ENCODE peak calls at places on chromosome 21, in six cellular contexts. O is A549, U is heart left ventricle, E is upper lobe of left lung, N is body of pancreas, I is IMR-90. V is an unnamed sample.

GRCh38 chr21:41195311-41195710 is 27.4 kb downstream of the BACE2 start:
- DNase-seq in O (no peak), U (no peak), E (no peak), N (no peak), I (no peak), V (no peak)

GRCh38 chr21:31132574-31133242 is 94.4 kb upstream of the KRTAP19-8 start:
- DNase-seq in O (no peak), U (no peak), E (no peak), N (no peak), I (peak; percentile 12), V (no peak)

GRCh38 chr21:22904385-22904784 is 1906.2 kb downstream of the NCAM2 start:
- DNase-seq in O (no peak), U (no peak), E (no peak), N (no peak), I (no peak), V (no peak)

GRCh38 chr21:17742940-17743592 is 76.1 kb downstream of the C21orf91 start:
- DNase-seq in O (no peak), U (no peak), E (no peak), N (no peak), I (no peak), V (no peak)

GRCh38 chr21:46346296-46347202 is 22.6 kb downstream of the PCNT start:
- DNase-seq in O (no peak), U (no peak), E (peak; percentile 55), N (no peak), I (no peak), V (no peak)

GRCh38 chr21:18499761-18500376 is 96.3 kb upstream of the TMPRSS15 start:
- DNase-seq in O (no peak), U (no peak), E (no peak), N (peak; percentile 46), I (peak; percentile 13), V (no peak)

GRCh38 chr21:23249760-23250159 is 2251.6 kb downstream of the NCAM2 start:
- DNase-seq in O (no peak), U (no peak), E (no peak), N (no peak), I (no peak), V (no peak)

GRCh38 chr21:31136891-31137290 is 98.6 kb upstream of the KRTAP19-8 start:
- DNase-seq in O (no peak), U (no peak), E (no peak), N (no peak), I (peak; percentile 74), V (no peak)

GRCh38 chr21:31473685-31474345 is 129.8 kb upstream of the TIAM1 start:
- DNase-seq in O (no peak), U (no peak), E (no peak), N (no peak), I (no peak), V (peak; percentile 26)

GRCh38 chr21:16302851-16303282 is 573.1 kb downstream of the USP25 start:
- DNase-seq in O (no peak), U (peak; percentile 63), E (no peak), N (no peak), I (peak; percentile 12), V (peak; percentile 76)

GRCh38 chr21:46401186-46401910 is 57.3 kb upstream of the DIP2A start:
- DNase-seq in O (no peak), U (no peak), E (no peak), N (no peak), I (no peak), V (no peak)

GRCh38 chr21:15514073-15514946 is 215.5 kb upstream of the USP25 start:
- DNase-seq in O (no peak), U (no peak), E (no peak), N (no peak), I (no peak), V (no peak)

GRCh38 chr21:19692231-19692630 is 1288.6 kb upstream of the TMPRSS15 start:
- DNase-seq in O (no peak), U (no peak), E (no peak), N (no peak), I (no peak), V (no peak)

GRCh38 chr21:40631201-40631600 is 215.8 kb downstream of the DSCAM start:
- DNase-seq in O (no peak), U (no peak), E (no peak), N (no peak), I (no peak), V (no peak)

GRCh38 chr21:24375201-24375600 is 1232.1 kb downstream of the MRPL39 start:
- DNase-seq in O (no peak), U (no peak), E (no peak), N (no peak), I (no peak), V (no peak)

GRCh38 chr21:25907573-25908275 is 173.0 kb downstream of the GABPA start:
- DNase-seq in O (no peak), U (no peak), E (no peak), N (no peak), I (no peak), V (no peak)

GRCh38 chr21:21045538-21045937 is 47.3 kb downstream of the NCAM2 start:
- DNase-seq in O (no peak), U (no peak), E (no peak), N (no peak), I (peak; percentile 22), V (no peak)

GRCh38 chr21:16563795-16564194 is 834.0 kb downstream of the USP25 start:
- DNase-seq in O (peak; percentile 11), U (peak; percentile 20), E (peak; percentile 42), N (peak; percentile 48), I (no peak), V (no peak)

GRCh38 chr21:14711287-14711686 is 165.2 kb upstream of the SAMSN1 start:
- DNase-seq in O (no peak), U (no peak), E (no peak), N (no peak), I (no peak), V (no peak)

GRCh38 chr21:17250651-17251294 is 262.1 kb upstream of the CXADR start:
- DNase-seq in O (no peak), U (no peak), E (no peak), N (no peak), I (no peak), V (no peak)

GRCh38 chr21:46003575-46004007 is 22.0 kb downstream of the COL6A1 start:
- DNase-seq in O (no peak), U (peak; percentile 30), E (peak; percentile 82), N (peak; percentile 5), I (no peak), V (peak; percentile 68)

GRCh38 chr21:40845621-40846020 is 1.3 kb downstream of the DSCAM start:
- DNase-seq in O (no peak), U (no peak), E (no peak), N (no peak), I (peak; percentile 3), V (no peak)

GRCh38 chr21:17523007-17523451 is 10.2 kb downstream of the CXADR start:
- DNase-seq in O (no peak), U (no peak), E (no peak), N (no peak), I (no peak), V (no peak)

GRCh38 chr21:23026878-23027277 is 2028.7 kb downstream of the NCAM2 start:
- DNase-seq in O (no peak), U (no peak), E (no peak), N (no peak), I (no peak), V (no peak)

GRCh38 chr21:34186119-34186719 is 112.8 kb downstream of the MRPS6 start:
- DNase-seq in O (no peak), U (peak; percentile 33), E (no peak), N (no peak), I (no peak), V (no peak)

GRCh38 chr21:31337991-31338891 is 5.8 kb downstream of the TIAM1 start:
- DNase-seq in O (no peak), U (no peak), E (no peak), N (no peak), I (no peak), V (no peak)

GRCh38 chr21:22096314-22096713 is 1098.1 kb downstream of the NCAM2 start:
- DNase-seq in O (no peak), U (no peak), E (no peak), N (no peak), I (no peak), V (no peak)

GRCh38 chr21:26501622-26502021 is 71.5 kb downstream of the CYYR1 start:
- DNase-seq in O (no peak), U (no peak), E (no peak), N (no peak), I (no peak), V (no peak)

DNA sequence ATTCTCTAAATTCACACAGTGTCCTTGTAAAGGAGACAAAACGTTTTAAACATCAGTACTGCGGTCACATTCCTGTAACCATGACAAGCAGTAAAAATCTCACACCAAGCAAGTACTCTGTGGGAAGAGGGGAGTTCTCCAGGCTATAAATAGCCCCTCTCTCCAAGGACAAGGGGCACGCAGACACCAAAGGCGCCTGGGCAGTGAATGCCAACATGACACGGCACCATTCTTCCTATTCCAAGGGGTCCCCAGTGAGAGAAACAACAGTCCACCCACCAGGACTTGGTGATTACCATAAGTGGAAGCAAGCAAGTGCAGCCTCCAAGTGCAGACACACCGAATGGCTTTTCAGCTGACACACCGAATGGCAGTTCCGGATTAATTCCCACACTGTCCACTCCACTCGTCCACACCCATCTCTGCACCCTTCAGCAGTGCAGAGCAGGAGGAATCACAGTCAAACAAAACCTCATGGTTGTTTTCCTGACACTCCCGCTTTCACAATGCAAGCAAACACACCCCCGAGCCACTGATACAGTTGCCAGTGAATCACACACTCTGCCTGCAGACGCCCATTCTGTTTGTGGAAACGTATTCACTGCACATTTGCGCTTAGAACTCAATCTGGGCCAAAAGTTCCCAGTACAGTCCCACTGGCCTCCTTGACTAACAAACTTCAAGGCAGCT is 1.8 kb downstream of the PTTG1IP start:
- DNase-seq in O (no peak), U (peak; percentile 70), E (no peak), N (no peak), I (peak; percentile 77), V (peak; percentile 77)
- H3K4me1 ChIP-seq in O (peaks cover 61% of the 10 kb centered on the region), U (peaks cover 65% of the 10 kb centered on the region), E (peaks cover 81% of the 10 kb centered on the region), N (peaks cover 63% of the 10 kb centered on the region), I (peaks cover 30% of the 10 kb centered on the region), V (peaks cover 74% of the 10 kb centered on the region)

DNA sequence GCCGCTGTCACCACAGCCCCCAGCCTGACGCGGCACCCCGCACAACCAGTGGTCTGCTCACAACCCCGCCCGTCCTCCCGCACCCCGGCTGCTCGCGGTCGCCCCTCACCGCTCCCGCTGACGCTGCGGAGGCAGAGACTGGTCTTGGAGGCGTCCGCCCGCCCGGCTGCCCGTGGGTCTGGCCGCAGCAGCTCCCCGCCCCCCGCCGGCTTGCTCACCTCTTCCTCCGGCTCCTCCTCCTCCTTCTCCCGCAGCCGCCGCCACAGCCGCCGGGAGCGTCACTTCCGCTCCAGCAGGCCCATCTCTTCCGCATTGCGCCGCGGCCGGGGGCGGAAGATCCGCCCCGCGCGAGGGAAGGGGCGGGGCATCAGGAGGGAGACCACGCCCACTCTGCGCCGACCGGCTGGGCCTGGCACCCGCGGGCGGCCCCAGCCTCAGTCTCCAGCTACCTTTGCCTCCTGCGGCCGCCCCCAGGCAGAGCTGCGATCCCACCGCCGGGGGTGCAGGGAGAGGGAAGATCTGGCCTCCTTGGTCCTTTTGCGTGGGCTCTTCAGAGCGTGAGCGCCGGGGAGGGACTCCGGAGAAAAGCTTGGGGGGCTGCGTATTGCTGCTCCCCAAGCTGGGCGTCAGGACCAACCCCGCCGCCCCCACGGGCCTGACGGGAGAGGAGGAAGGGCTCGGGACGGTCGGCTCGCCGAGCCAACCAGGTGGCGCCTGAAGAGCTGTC is at the start of gene SYNJ1:
- DNase-seq in O (peak; percentile 65), U (peak; percentile 96), E (peak; percentile 99), N (peak; percentile 95), I (peak; percentile 91), V (peak; percentile 98)
- TF ChIP-seq POLR2A in O (peak; percentile 63), U (peak; percentile 87), E (peak; percentile 94), N (peak; percentile 85), I (peak; percentile 82), V (peak; percentile 75)

GRCh38 chr21:37453350-37453749 is 86.8 kb downstream of the DYRK1A start:
- DNase-seq in O (no peak), U (no peak), E (no peak), N (no peak), I (no peak), V (no peak)
- H3K4me1 ChIP-seq in O (peaks cover 79% of the 10 kb centered on the region), U (peaks cover 79% of the 10 kb centered on the region), E (peaks cover 76% of the 10 kb centered on the region), N (peaks cover 46% of the 10 kb centered on the region), I (peaks cover 20% of the 10 kb centered on the region), V (peaks cover 92% of the 10 kb centered on the region)

GRCh38 chr21:38805282-38806152 is at the start of gene ETS2:
- DNase-seq in O (peak; percentile 56), U (peak; percentile 95), E (peak; percentile 97), N (peak; percentile 87), I (peak; percentile 92), V (peak; percentile 97)
- TF ChIP-seq POLR2A in O (peak; percentile 89), U (peak; percentile 93), E (peak; percentile 99), N (peak; percentile 89), I (peak; percentile 98), V (peak; percentile 58)